ENCODE peak calls at places on chromosome 20, in eight cellular contexts. One of them, this sample, is unnamed.
A peak's percentile ranks its signal among the peaks of the same experiment; 100 is the strongest.

GRCh38 chr20:61658563-61658962 is 406.5 kb downstream of the CDH4 start:
- DNase-seq in kidney glomerular epithelial cell: no peak
- DNase-seq in pons: no peak
- DNase-seq in foreskin fibroblast: no peak
- DNase-seq in activated CD8-positive, alpha-beta memory T cell treated with anti-CD3 and anti-CD28 coated beads for 1 hour: no peak
- DNase-seq in anterior cingulate cortex: no peak
- DNase-seq in H54: no peak
- DNase-seq in NCI-H2029: no peak
- DNase-seq in this sample: no peak

GRCh38 chr20:37956099-37956498 is 53.2 kb downstream of the VSTM2L start:
- DNase-seq in H54: no peak
- DNase-seq in NCI-H2029: peak; percentile 58
- DNase-seq in kidney glomerular epithelial cell: no peak
- DNase-seq in pons: no peak
- DNase-seq in activated CD8-positive, alpha-beta memory T cell treated with anti-CD3 and anti-CD28 coated beads for 1 hour: no peak
- DNase-seq in foreskin fibroblast: peak; percentile 50
- DNase-seq in anterior cingulate cortex: no peak
- DNase-seq in this sample: no peak

GRCh38 chr20:35673884-35674283 is 9.2 kb upstream of the CPNE1 start:
- DNase-seq in anterior cingulate cortex: no peak
- DNase-seq in pons: no peak
- DNase-seq in activated CD8-positive, alpha-beta memory T cell treated with anti-CD3 and anti-CD28 coated beads for 1 hour: no peak
- DNase-seq in H54: no peak
- DNase-seq in kidney glomerular epithelial cell: no peak
- DNase-seq in foreskin fibroblast: no peak
- DNase-seq in NCI-H2029: no peak
- DNase-seq in this sample: no peak

GRCh38 chr20:11041396-11041795 is 367.6 kb upstream of the JAG1 start:
- DNase-seq in foreskin fibroblast: peak; percentile 7
- DNase-seq in NCI-H2029: no peak
- DNase-seq in H54: no peak
- DNase-seq in anterior cingulate cortex: no peak
- DNase-seq in kidney glomerular epithelial cell: no peak
- DNase-seq in pons: no peak
- DNase-seq in activated CD8-positive, alpha-beta memory T cell treated with anti-CD3 and anti-CD28 coated beads for 1 hour: no peak
- DNase-seq in this sample: no peak

GRCh38 chr20:33229843-33230242 is 6.0 kb upstream of the BPIFA1 start:
- DNase-seq in kidney glomerular epithelial cell: no peak
- DNase-seq in foreskin fibroblast: no peak
- DNase-seq in pons: no peak
- DNase-seq in anterior cingulate cortex: no peak
- DNase-seq in NCI-H2029: peak; percentile 48
- DNase-seq in H54: no peak
- DNase-seq in activated CD8-positive, alpha-beta memory T cell treated with anti-CD3 and anti-CD28 coated beads for 1 hour: no peak
- DNase-seq in this sample: no peak

GRCh38 chr20:9889270-9889981 is 50.5 kb upstream of the PAK5 start:
- DNase-seq in activated CD8-positive, alpha-beta memory T cell treated with anti-CD3 and anti-CD28 coated beads for 1 hour: no peak
- DNase-seq in kidney glomerular epithelial cell: no peak
- DNase-seq in pons: no peak
- DNase-seq in NCI-H2029: peak; percentile 6
- DNase-seq in anterior cingulate cortex: no peak
- DNase-seq in foreskin fibroblast: no peak
- DNase-seq in H54: peak; percentile 6
- DNase-seq in this sample: no peak

GRCh38 chr20:43963872-43964791 is 49.5 kb downstream of the TOX2 start:
- DNase-seq in foreskin fibroblast: peak; percentile 67
- DNase-seq in kidney glomerular epithelial cell: no peak
- DNase-seq in anterior cingulate cortex: no peak
- DNase-seq in activated CD8-positive, alpha-beta memory T cell treated with anti-CD3 and anti-CD28 coated beads for 1 hour: no peak
- DNase-seq in pons: peak; percentile 11
- DNase-seq in H54: no peak
- DNase-seq in NCI-H2029: peak; percentile 66
- DNase-seq in this sample: no peak

GRCh38 chr20:9981834-9982233 is 53.0 kb upstream of the ANKEF1 start:
- DNase-seq in pons: no peak
- DNase-seq in kidney glomerular epithelial cell: no peak
- DNase-seq in foreskin fibroblast: peak; percentile 6
- DNase-seq in anterior cingulate cortex: no peak
- DNase-seq in activated CD8-positive, alpha-beta memory T cell treated with anti-CD3 and anti-CD28 coated beads for 1 hour: no peak
- DNase-seq in H54: no peak
- DNase-seq in NCI-H2029: no peak
- DNase-seq in this sample: no peak

GRCh38 chr20:8798505-8798904 is 270.4 kb upstream of the PLCB4 start:
- DNase-seq in pons: no peak
- DNase-seq in H54: no peak
- DNase-seq in anterior cingulate cortex: no peak
- DNase-seq in NCI-H2029: no peak
- DNase-seq in activated CD8-positive, alpha-beta memory T cell treated with anti-CD3 and anti-CD28 coated beads for 1 hour: no peak
- DNase-seq in kidney glomerular epithelial cell: peak; percentile 15
- DNase-seq in foreskin fibroblast: peak; percentile 18
- DNase-seq in this sample: no peak

GRCh38 chr20:23636182-23636907 is 1.4 kb downstream of the CST3 start:
- DNase-seq in H54: no peak
- DNase-seq in NCI-H2029: no peak
- DNase-seq in pons: no peak
- DNase-seq in kidney glomerular epithelial cell: no peak
- DNase-seq in foreskin fibroblast: no peak
- DNase-seq in anterior cingulate cortex: no peak
- DNase-seq in activated CD8-positive, alpha-beta memory T cell treated with anti-CD3 and anti-CD28 coated beads for 1 hour: no peak
- DNase-seq in this sample: no peak

GRCh38 chr20:9323622-9324021 is 190.8 kb upstream of the LAMP5 start:
- DNase-seq in anterior cingulate cortex: no peak
- DNase-seq in kidney glomerular epithelial cell: no peak
- DNase-seq in NCI-H2029: no peak
- DNase-seq in foreskin fibroblast: peak; percentile 26
- DNase-seq in activated CD8-positive, alpha-beta memory T cell treated with anti-CD3 and anti-CD28 coated beads for 1 hour: no peak
- DNase-seq in pons: no peak
- DNase-seq in H54: peak; percentile 13
- DNase-seq in this sample: no peak

GRCh38 chr20:56630506-56631317 is 1.6 kb downstream of the TFAP2C start:
- DNase-seq in anterior cingulate cortex: no peak
- DNase-seq in pons: no peak
- DNase-seq in foreskin fibroblast: peak; percentile 67
- DNase-seq in activated CD8-positive, alpha-beta memory T cell treated with anti-CD3 and anti-CD28 coated beads for 1 hour: no peak
- DNase-seq in kidney glomerular epithelial cell: no peak
- DNase-seq in H54: no peak
- DNase-seq in NCI-H2029: no peak
- DNase-seq in this sample: no peak

GRCh38 chr20:433300-433975 is 25.3 kb downstream of the RBCK1 start:
- DNase-seq in activated CD8-positive, alpha-beta memory T cell treated with anti-CD3 and anti-CD28 coated beads for 1 hour: peak; percentile 40
- DNase-seq in foreskin fibroblast: peak; percentile 39
- DNase-seq in kidney glomerular epithelial cell: peak; percentile 49
- DNase-seq in H54: no peak
- DNase-seq in NCI-H2029: no peak
- DNase-seq in anterior cingulate cortex: no peak
- DNase-seq in pons: no peak
- DNase-seq in this sample: no peak

GRCh38 chr20:14583413-14583812 is 246.0 kb upstream of the FLRT3 start:
- DNase-seq in NCI-H2029: peak; percentile 61
- DNase-seq in pons: no peak
- DNase-seq in kidney glomerular epithelial cell: no peak
- DNase-seq in anterior cingulate cortex: no peak
- DNase-seq in H54: no peak
- DNase-seq in activated CD8-positive, alpha-beta memory T cell treated with anti-CD3 and anti-CD28 coated beads for 1 hour: no peak
- DNase-seq in foreskin fibroblast: peak; percentile 70
- DNase-seq in this sample: no peak

GRCh38 chr20:58892126-58892931 is 39.8 kb downstream of the GNAS start:
- DNase-seq in NCI-H2029: peak; percentile 38
- DNase-seq in activated CD8-positive, alpha-beta memory T cell treated with anti-CD3 and anti-CD28 coated beads for 1 hour: peak; percentile 48
- DNase-seq in foreskin fibroblast: peak; percentile 78
- DNase-seq in pons: peak; percentile 53
- DNase-seq in H54: peak; percentile 67
- DNase-seq in kidney glomerular epithelial cell: peak; percentile 16
- DNase-seq in anterior cingulate cortex: peak; percentile 40
- DNase-seq in this sample: no peak

GRCh38 chr20:16711859-16712258 is 18.0 kb upstream of the SNRPB2 start:
- DNase-seq in anterior cingulate cortex: no peak
- DNase-seq in H54: no peak
- DNase-seq in NCI-H2029: no peak
- DNase-seq in activated CD8-positive, alpha-beta memory T cell treated with anti-CD3 and anti-CD28 coated beads for 1 hour: no peak
- DNase-seq in kidney glomerular epithelial cell: no peak
- DNase-seq in pons: no peak
- DNase-seq in foreskin fibroblast: no peak
- DNase-seq in this sample: no peak

GRCh38 chr20:19672498-19672897 is 85.6 kb upstream of the RIN2 start:
- DNase-seq in activated CD8-positive, alpha-beta memory T cell treated with anti-CD3 and anti-CD28 coated beads for 1 hour: no peak
- DNase-seq in foreskin fibroblast: no peak
- DNase-seq in anterior cingulate cortex: no peak
- DNase-seq in NCI-H2029: no peak
- DNase-seq in pons: no peak
- DNase-seq in H54: no peak
- DNase-seq in kidney glomerular epithelial cell: no peak
- DNase-seq in this sample: no peak

GRCh38 chr20:50248104-50248631 is 57.5 kb downstream of the CEBPB start:
- DNase-seq in pons: no peak
- DNase-seq in anterior cingulate cortex: no peak
- DNase-seq in NCI-H2029: no peak
- DNase-seq in activated CD8-positive, alpha-beta memory T cell treated with anti-CD3 and anti-CD28 coated beads for 1 hour: no peak
- DNase-seq in kidney glomerular epithelial cell: peak; percentile 31
- DNase-seq in foreskin fibroblast: no peak
- DNase-seq in H54: peak; percentile 74
- DNase-seq in this sample: no peak

GRCh38 chr20:20364747-20365558 is 3.0 kb upstream of the INSM1 start:
- DNase-seq in H54: no peak
- DNase-seq in kidney glomerular epithelial cell: no peak
- DNase-seq in foreskin fibroblast: no peak
- DNase-seq in activated CD8-positive, alpha-beta memory T cell treated with anti-CD3 and anti-CD28 coated beads for 1 hour: no peak
- DNase-seq in pons: no peak
- DNase-seq in NCI-H2029: peak; percentile 43
- DNase-seq in anterior cingulate cortex: no peak
- DNase-seq in this sample: no peak

GRCh38 chr20:21259346-21259745 is 43.8 kb upstream of the XRN2 start:
- DNase-seq in foreskin fibroblast: no peak
- DNase-seq in pons: peak; percentile 90
- DNase-seq in NCI-H2029: no peak
- DNase-seq in anterior cingulate cortex: no peak
- DNase-seq in activated CD8-positive, alpha-beta memory T cell treated with anti-CD3 and anti-CD28 coated beads for 1 hour: no peak
- DNase-seq in H54: no peak
- DNase-seq in kidney glomerular epithelial cell: no peak
- DNase-seq in this sample: no peak

GRCh38 chr20:52312131-52312729 is 120.7 kb upstream of the ZFP64 start:
- DNase-seq in foreskin fibroblast: peak; percentile 33
- DNase-seq in pons: peak; percentile 66
- DNase-seq in anterior cingulate cortex: no peak
- DNase-seq in H54: peak; percentile 23
- DNase-seq in kidney glomerular epithelial cell: peak; percentile 4
- DNase-seq in activated CD8-positive, alpha-beta memory T cell treated with anti-CD3 and anti-CD28 coated beads for 1 hour: peak; percentile 22
- DNase-seq in NCI-H2029: peak; percentile 55
- DNase-seq in this sample: peak; percentile 54

GRCh38 chr20:48157970-48158369 is 372.7 kb upstream of the SULF2 start:
- DNase-seq in activated CD8-positive, alpha-beta memory T cell treated with anti-CD3 and anti-CD28 coated beads for 1 hour: no peak
- DNase-seq in NCI-H2029: no peak
- DNase-seq in anterior cingulate cortex: no peak
- DNase-seq in kidney glomerular epithelial cell: no peak
- DNase-seq in pons: peak; percentile 25
- DNase-seq in foreskin fibroblast: no peak
- DNase-seq in H54: no peak
- DNase-seq in this sample: no peak

GRCh38 chr20:6282642-6283041 is 159.8 kb upstream of the FERMT1 start:
- DNase-seq in foreskin fibroblast: no peak
- DNase-seq in pons: no peak
- DNase-seq in H54: no peak
- DNase-seq in activated CD8-positive, alpha-beta memory T cell treated with anti-CD3 and anti-CD28 coated beads for 1 hour: no peak
- DNase-seq in anterior cingulate cortex: no peak
- DNase-seq in NCI-H2029: no peak
- DNase-seq in kidney glomerular epithelial cell: no peak
- DNase-seq in this sample: no peak

GRCh38 chr20:47228654-47229053 is 127.8 kb downstream of the ZMYND8 start:
- DNase-seq in pons: no peak
- DNase-seq in kidney glomerular epithelial cell: no peak
- DNase-seq in activated CD8-positive, alpha-beta memory T cell treated with anti-CD3 and anti-CD28 coated beads for 1 hour: no peak
- DNase-seq in anterior cingulate cortex: no peak
- DNase-seq in H54: no peak
- DNase-seq in foreskin fibroblast: no peak
- DNase-seq in NCI-H2029: no peak
- DNase-seq in this sample: no peak

GRCh38 chr20:409697-410559 is 1.8 kb downstream of the RBCK1 start:
- DNase-seq in H54: no peak
- DNase-seq in pons: no peak
- DNase-seq in activated CD8-positive, alpha-beta memory T cell treated with anti-CD3 and anti-CD28 coated beads for 1 hour: no peak
- DNase-seq in anterior cingulate cortex: no peak
- DNase-seq in kidney glomerular epithelial cell: no peak
- DNase-seq in NCI-H2029: no peak
- DNase-seq in foreskin fibroblast: no peak
- DNase-seq in this sample: no peak

GRCh38 chr20:50450961-50451752 is 59.0 kb upstream of the PTPN1 start:
- DNase-seq in anterior cingulate cortex: no peak
- DNase-seq in foreskin fibroblast: peak; percentile 89
- DNase-seq in H54: no peak
- DNase-seq in pons: no peak
- DNase-seq in kidney glomerular epithelial cell: peak; percentile 13
- DNase-seq in activated CD8-positive, alpha-beta memory T cell treated with anti-CD3 and anti-CD28 coated beads for 1 hour: no peak
- DNase-seq in NCI-H2029: no peak
- DNase-seq in this sample: no peak

GRCh38 chr20:17518339-17519052 is 12.7 kb downstream of the BFSP1 start:
- DNase-seq in H54: peak; percentile 40
- DNase-seq in pons: peak; percentile 23
- DNase-seq in NCI-H2029: no peak
- DNase-seq in kidney glomerular epithelial cell: no peak
- DNase-seq in anterior cingulate cortex: no peak
- DNase-seq in foreskin fibroblast: no peak
- DNase-seq in activated CD8-positive, alpha-beta memory T cell treated with anti-CD3 and anti-CD28 coated beads for 1 hour: no peak
- DNase-seq in this sample: no peak

GRCh38 chr20:20375862-20376261 is 8.0 kb downstream of the INSM1 start:
- DNase-seq in anterior cingulate cortex: no peak
- DNase-seq in pons: no peak
- DNase-seq in H54: no peak
- DNase-seq in activated CD8-positive, alpha-beta memory T cell treated with anti-CD3 and anti-CD28 coated beads for 1 hour: no peak
- DNase-seq in foreskin fibroblast: no peak
- DNase-seq in NCI-H2029: peak; percentile 95
- DNase-seq in kidney glomerular epithelial cell: no peak
- DNase-seq in this sample: no peak

GRCh38 chr20:61436674-61437279 is 184.7 kb downstream of the CDH4 start:
- DNase-seq in H54: peak; percentile 89
- DNase-seq in pons: peak; percentile 43
- DNase-seq in foreskin fibroblast: peak; percentile 22
- DNase-seq in activated CD8-positive, alpha-beta memory T cell treated with anti-CD3 and anti-CD28 coated beads for 1 hour: no peak
- DNase-seq in NCI-H2029: no peak
- DNase-seq in anterior cingulate cortex: no peak
- DNase-seq in kidney glomerular epithelial cell: no peak
- DNase-seq in this sample: no peak

GRCh38 chr20:34541264-34541901 is 17.1 kb upstream of the MAP1LC3A start:
- DNase-seq in anterior cingulate cortex: no peak
- DNase-seq in activated CD8-positive, alpha-beta memory T cell treated with anti-CD3 and anti-CD28 coated beads for 1 hour: no peak
- DNase-seq in NCI-H2029: no peak
- DNase-seq in kidney glomerular epithelial cell: no peak
- DNase-seq in H54: no peak
- DNase-seq in pons: no peak
- DNase-seq in foreskin fibroblast: no peak
- DNase-seq in this sample: no peak

GRCh38 chr20:49795125-49795424 is 17.6 kb upstream of the SLC9A8 start:
- DNase-seq in activated CD8-positive, alpha-beta memory T cell treated with anti-CD3 and anti-CD28 coated beads for 1 hour: no peak
- DNase-seq in anterior cingulate cortex: no peak
- DNase-seq in H54: no peak
- DNase-seq in NCI-H2029: no peak
- DNase-seq in foreskin fibroblast: no peak
- DNase-seq in pons: no peak
- DNase-seq in kidney glomerular epithelial cell: no peak
- DNase-seq in this sample: no peak

GRCh38 chr20:52031574-52032303 is 159.8 kb downstream of the ZFP64 start:
- DNase-seq in pons: no peak
- DNase-seq in activated CD8-positive, alpha-beta memory T cell treated with anti-CD3 and anti-CD28 coated beads for 1 hour: no peak
- DNase-seq in H54: no peak
- DNase-seq in anterior cingulate cortex: no peak
- DNase-seq in foreskin fibroblast: peak; percentile 71
- DNase-seq in kidney glomerular epithelial cell: peak; percentile 49
- DNase-seq in NCI-H2029: no peak
- DNase-seq in this sample: peak; percentile 93

GRCh38 chr20:20452254-20452676 is 84.4 kb downstream of the INSM1 start:
- DNase-seq in pons: peak; percentile 99
- DNase-seq in H54: peak; percentile 19
- DNase-seq in foreskin fibroblast: peak; percentile 87
- DNase-seq in NCI-H2029: no peak
- DNase-seq in activated CD8-positive, alpha-beta memory T cell treated with anti-CD3 and anti-CD28 coated beads for 1 hour: no peak
- DNase-seq in kidney glomerular epithelial cell: no peak
- DNase-seq in anterior cingulate cortex: peak; percentile 75
- DNase-seq in this sample: peak; percentile 29

GRCh38 chr20:61646986-61647385 is 394.9 kb downstream of the CDH4 start:
- DNase-seq in H54: no peak
- DNase-seq in anterior cingulate cortex: no peak
- DNase-seq in kidney glomerular epithelial cell: no peak
- DNase-seq in NCI-H2029: no peak
- DNase-seq in activated CD8-positive, alpha-beta memory T cell treated with anti-CD3 and anti-CD28 coated beads for 1 hour: no peak
- DNase-seq in foreskin fibroblast: no peak
- DNase-seq in pons: no peak
- DNase-seq in this sample: no peak